ENCODE peak calls at places on chromosomes 7 and 10, in five cellular contexts. Z is neural crest cell, E is IMR-90, G is GM23338, Y is cardiac muscle cell. B is an unnamed sample.

GRCh38 chr10:105586451-105587098 is 945.5 kb downstream of the SORCS3 start:
- DNase-seq in Z (no peak), E (peak), G (peak), Y (no peak), B (no peak)

GRCh38 chr10:35349389-35349915 is 13.1 kb downstream of the CCNY start:
- DNase-seq in Z (no peak), E (no peak), G (no peak), Y (no peak), B (no peak)

GRCh38 chr7:158957921-158958471 is 101.6 kb downstream of the DYNC2I1 start:
- DNase-seq in Z (no peak), E (no peak), G (peak), Y (no peak), B (peak)

GRCh38 chr7:92251181-92251580 is 5.4 kb downstream of the ANKIB1 start:
- DNase-seq in Z (no peak), E (no peak), G (no peak), Y (no peak), B (no peak)

GRCh38 chr10:110171032-110171431 is 36.4 kb upstream of the MXI1 start:
- DNase-seq in Z (no peak), E (no peak), G (peak), Y (no peak), B (no peak)

GRCh38 chr7:17942231-17942630 is 1.9 kb upstream of the SNX13 start:
- DNase-seq in Z (no peak), E (no peak), G (no peak), Y (no peak), B (no peak)

GRCh38 chr7:43625977-43626376 is 43.1 kb downstream of the STK17A start:
- DNase-seq in Z (no peak), E (no peak), G (no peak), Y (no peak), B (no peak)

GRCh38 chr7:332646-333398 is 42.9 kb downstream of the FOXL3 start:
- DNase-seq in Z (peak), E (peak), G (peak), Y (peak), B (peak)

GRCh38 chr10:61757525-61758397 is 95.0 kb downstream of the CABCOCO1 start:
- DNase-seq in Z (no peak), E (peak), G (no peak), Y (peak), B (no peak)

GRCh38 chr7:102447311-102447710 is 13.9 kb downstream of the ORAI2 start:
- DNase-seq in Z (no peak), E (no peak), G (no peak), Y (no peak), B (no peak)

GRCh38 chr10:74787457-74787856 is 38.9 kb upstream of the KAT6B start:
- DNase-seq in Z (no peak), E (no peak), G (no peak), Y (no peak), B (no peak)

GRCh38 chr10:32041290-32042028 is 14.8 kb downstream of the KIF5B start:
- DNase-seq in Z (no peak), E (no peak), G (no peak), Y (no peak), B (no peak)

GRCh38 chr10:30190831-30191552 is 131.6 kb upstream of the JCAD start:
- DNase-seq in Z (no peak), E (no peak), G (no peak), Y (no peak), B (no peak)

GRCh38 chr10:24120651-24121050 is 88.3 kb upstream of the KIAA1217 start:
- DNase-seq in Z (no peak), E (no peak), G (no peak), Y (no peak), B (no peak)

GRCh38 chr7:151132461-151133205 is 34.9 kb downstream of the GBX1 start:
- DNase-seq in Z (no peak), E (no peak), G (no peak), Y (no peak), B (no peak)

GRCh38 chr10:72088879-72089585 is 681 bp upstream of the SPOCK2 start:
- DNase-seq in Z (no peak), E (no peak), G (peak), Y (peak), B (no peak)

GRCh38 chr7:2986561-2986960 is 57.1 kb downstream of the CARD11 start:
- DNase-seq in Z (no peak), E (no peak), G (no peak), Y (no peak), B (no peak)

GRCh38 chr7:66505531-66506451 is 122.9 kb upstream of the KCTD7 start:
- DNase-seq in Z (no peak), E (no peak), G (no peak), Y (peak), B (no peak)

GRCh38 chr7:117827861-117828260 is 45.4 kb downstream of the CTTNBP2 start:
- DNase-seq in Z (no peak), E (peak), G (no peak), Y (no peak), B (no peak)

GRCh38 chr10:50417906-50418697 is 166.8 kb upstream of the ASAH2 start:
- DNase-seq in Z (peak), E (peak), G (peak), Y (peak), B (no peak)

GRCh38 chr7:108598858-108599257 is 29.2 kb downstream of the DNAJB9 start:
- DNase-seq in Z (no peak), E (no peak), G (no peak), Y (no peak), B (no peak)

GRCh38 chr10:127193125-127193524 is 3.3 kb downstream of the INSYN2A start:
- DNase-seq in Z (no peak), E (peak), G (no peak), Y (peak), B (no peak)

GRCh38 chr10:95391570-95392249 is 100.9 kb upstream of the PDLIM1 start:
- DNase-seq in Z (no peak), E (peak), G (peak), Y (peak), B (no peak)

GRCh38 chr10:63812491-63812890 is 291.3 kb downstream of the REEP3 start:
- DNase-seq in Z (no peak), E (no peak), G (no peak), Y (peak), B (no peak)

GRCh38 chr7:68401313-68401712 is 1197.0 kb upstream of the AUTS2 start:
- DNase-seq in Z (no peak), E (no peak), G (no peak), Y (no peak), B (no peak)

GRCh38 chr7:110017405-110017804 is 1073.5 kb upstream of the LRRN3 start:
- DNase-seq in Z (no peak), E (no peak), G (no peak), Y (no peak), B (no peak)

GRCh38 chr7:28003408-28003807 is 177.2 kb downstream of the JAZF1 start:
- DNase-seq in Z (no peak), E (no peak), G (no peak), Y (no peak), B (no peak)

GRCh38 chr7:116443101-116443523 is 56.4 kb upstream of the CAV2 start:
- DNase-seq in Z (no peak), E (peak), G (no peak), Y (peak), B (no peak)

GRCh38 chr7:116436305-116436826 is 63.2 kb upstream of the CAV2 start:
- DNase-seq in Z (no peak), E (no peak), G (no peak), Y (no peak), B (no peak)

GRCh38 chr7:13278020-13278419 is 590.6 kb downstream of the ARL4A start:
- DNase-seq in Z (no peak), E (no peak), G (no peak), Y (no peak), B (no peak)

GRCh38 chr7:28700084-28700483 is 258.0 kb downstream of the TRIL start:
- DNase-seq in Z (no peak), E (no peak), G (no peak), Y (no peak), B (no peak)

GRCh38 chr10:42951486-42952251 is 125.2 kb upstream of the RET start:
- DNase-seq in Z (no peak), E (no peak), G (peak), Y (peak), B (no peak)

GRCh38 chr7:13742126-13742525 is 247.3 kb downstream of the ETV1 start:
- DNase-seq in Z (no peak), E (peak), G (peak), Y (peak), B (no peak)

GRCh38 chr7:108824840-108825540 is 255.3 kb downstream of the DNAJB9 start:
- DNase-seq in Z (no peak), E (peak), G (no peak), Y (peak), B (no peak)

GRCh38 chr7:135164357-135165021 is 6.0 kb downstream of the CYREN start:
- DNase-seq in Z (no peak), E (no peak), G (no peak), Y (no peak), B (no peak)

GRCh38 chr7:11458736-11459483 is 373.1 kb downstream of the THSD7A start:
- DNase-seq in Z (no peak), E (peak), G (no peak), Y (peak), B (no peak)

GRCh38 chr7:96989241-96989858 is 16.0 kb upstream of the DLX6 start:
- DNase-seq in Z (no peak), E (no peak), G (peak), Y (no peak), B (no peak)

DNA sequence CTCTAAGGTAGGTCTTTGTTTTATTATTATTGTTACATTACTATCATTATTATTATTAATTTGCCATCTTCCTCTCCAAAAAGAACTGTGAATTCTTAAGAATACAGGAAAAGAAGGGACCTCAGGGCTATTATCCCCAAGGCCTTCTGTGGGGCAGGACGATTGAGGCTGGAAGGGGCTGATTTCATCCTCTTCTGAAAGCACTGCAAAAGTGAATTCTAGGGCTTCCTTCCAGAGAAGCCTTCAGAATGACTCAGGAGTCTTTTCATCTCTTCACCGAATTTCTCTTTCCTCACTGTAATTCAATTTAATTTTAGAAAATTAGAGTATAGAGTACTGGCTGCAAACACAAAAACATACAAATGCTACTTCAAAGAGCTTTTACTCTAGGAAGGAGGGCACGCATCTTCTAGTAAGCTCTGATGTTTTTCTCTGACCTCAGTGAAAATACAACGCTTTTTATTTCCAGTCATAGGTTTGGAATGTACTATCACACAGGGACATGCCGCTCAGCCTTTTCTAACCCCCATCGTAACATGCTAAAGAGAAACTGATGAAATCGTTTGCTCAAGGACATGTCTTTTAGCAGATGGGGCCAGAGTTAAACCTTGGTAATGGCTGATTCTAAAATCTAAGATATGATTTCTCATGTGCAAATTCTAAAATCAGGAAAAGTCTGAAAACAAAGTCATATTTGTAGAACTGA is 280.3 kb upstream of the PITRM1 start:
- DNase-seq in Z (no peak), E (peak), G (no peak), Y (peak), B (no peak)
- TF ChIP-seq CTCF in Z (no peak), E (no peak), G (no peak), Y (no peak), B (no peak)

GRCh38 chr10:121974019-121974534 is 940 bp downstream of the NSMCE4A start:
- DNase-seq in Z (no peak), E (no peak), G (peak), Y (no peak), B (no peak)

GRCh38 chr10:121975295-121976086 is 474 bp upstream of the NSMCE4A start:
- DNase-seq in Z (no peak), E (no peak), G (no peak), Y (no peak), B (peak)

GRCh38 chr10:121976607-121977006 is 1.6 kb upstream of the NSMCE4A start:
- DNase-seq in Z (no peak), E (no peak), G (no peak), Y (no peak), B (no peak)

GRCh38 chr10:121978511-121978910 is 3.5 kb upstream of the NSMCE4A start:
- DNase-seq in Z (no peak), E (no peak), G (no peak), Y (no peak), B (no peak)

DNA sequence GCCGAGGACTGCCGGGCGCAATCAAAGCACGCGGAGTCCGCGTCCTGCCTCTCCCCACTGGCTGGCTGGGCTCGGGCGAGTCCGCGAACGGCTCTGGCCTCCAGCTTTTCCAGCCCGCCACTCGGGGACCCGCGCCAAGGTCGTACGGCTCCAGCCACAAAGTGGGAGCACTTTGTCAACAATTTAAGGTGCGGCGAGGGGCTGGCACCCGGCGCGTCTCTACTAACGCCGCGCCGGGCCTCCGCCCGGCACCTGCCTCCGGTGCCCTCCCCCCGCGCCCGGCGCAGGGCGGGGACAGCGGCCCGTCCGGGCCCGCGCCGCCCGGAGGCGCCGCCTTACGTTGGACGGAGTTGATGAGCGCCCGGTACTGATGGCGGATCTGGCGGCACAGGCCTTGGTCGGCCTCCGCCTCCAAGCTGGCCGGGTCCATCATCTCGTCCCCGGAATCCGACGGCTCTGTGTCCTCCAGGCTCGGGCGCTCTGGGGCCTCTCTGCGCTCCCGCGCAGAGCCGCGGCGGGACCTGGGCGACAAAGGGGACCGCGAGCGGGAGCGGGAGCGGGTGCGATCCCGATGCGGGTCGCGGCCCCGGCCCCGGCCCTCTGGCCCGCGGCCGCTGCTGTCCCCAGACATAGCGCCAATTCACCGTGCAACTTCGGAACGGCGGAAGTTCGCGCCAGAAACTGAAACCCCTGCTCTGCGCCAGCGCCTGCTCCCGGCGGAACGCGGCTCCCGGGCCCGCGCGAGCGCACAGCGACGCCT is at the start of gene NSMCE4A:
- DNase-seq in Z (peak), E (peak), G (peak), Y (peak), B (no peak)
- TF ChIP-seq CTCF in Z (peak), E (peak), G (peak), Y (peak), B (peak)

GRCh38 chr10:788796-789748 is 99.6 kb upstream of the DIP2C start:
- DNase-seq in Z (peak), E (peak), G (peak), Y (no peak), B (peak)
- TF ChIP-seq CTCF in Z (peak), E (peak), G (peak), Y (no peak), B (peak)

DNA sequence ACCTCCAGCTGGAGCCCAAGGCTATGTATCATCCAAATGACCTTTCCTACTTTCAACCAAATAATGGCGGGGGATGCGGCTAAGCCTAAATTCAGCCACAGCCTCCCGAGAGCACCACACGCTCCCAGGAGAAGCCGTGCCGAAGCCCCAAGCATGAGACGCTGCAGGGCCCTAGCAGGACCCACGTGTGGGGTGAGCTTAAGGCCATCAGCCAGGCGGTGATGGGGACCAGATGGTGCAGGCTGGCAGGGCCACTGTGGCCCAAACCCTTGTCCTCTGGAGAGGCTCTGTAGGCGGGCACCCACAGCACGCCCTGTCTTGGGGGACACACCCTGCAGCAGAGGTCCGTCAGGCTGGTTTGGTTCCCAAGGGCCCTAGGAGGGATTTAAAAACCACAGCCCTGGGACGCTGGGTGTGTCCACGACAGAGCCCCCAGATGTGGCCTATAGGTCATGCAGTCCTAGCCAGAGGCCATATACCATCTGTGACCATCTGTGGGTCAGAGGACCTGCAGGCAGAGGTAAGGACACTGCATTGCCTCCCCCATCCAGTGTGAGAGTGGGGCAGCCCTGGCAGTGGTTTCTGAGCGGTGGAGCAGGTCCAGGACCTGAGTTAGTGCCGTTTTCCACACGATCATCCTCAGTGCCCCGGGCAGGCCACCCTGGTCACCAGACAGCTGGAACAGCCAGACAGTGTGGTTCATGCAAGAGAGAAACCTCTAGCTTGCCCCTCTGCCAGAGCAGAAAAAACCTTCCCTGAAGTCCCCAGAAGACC is 39.6 kb upstream of the INPP5A start:
- DNase-seq in Z (no peak), E (no peak), G (no peak), Y (no peak), B (no peak)
- TF ChIP-seq CTCF in Z (no peak), E (no peak), G (no peak), Y (no peak), B (no peak)